ENCODE peak calls at places on chromosome 16, in six cellular contexts. One of them, this sample, is unnamed. For H3K9me3, the result is how much of the 10 kb centered on the place peaks cover.

GRCh38 chr16:46577988-46578579 is 43.1 kb downstream of the SHCBP1 start:
- DNase-seq in H1: no peak
- DNase-seq in effector memory CD4-positive, alpha-beta T cell: no peak
- DNase-seq in GM12878: no peak
- DNase-seq in osteoblast: no peak
- DNase-seq in neuronal stem cell: no peak
- DNase-seq in this sample: no peak

GRCh38 chr16:74756203-74756602 is 18.4 kb downstream of the FA2H start:
- DNase-seq in H1: no peak
- DNase-seq in effector memory CD4-positive, alpha-beta T cell: no peak
- DNase-seq in GM12878: no peak
- DNase-seq in osteoblast: no peak
- DNase-seq in neuronal stem cell: no peak
- DNase-seq in this sample: no peak

GRCh38 chr16:674968-675883 is at the start of gene RHBDL1:
- DNase-seq in H1: peak
- DNase-seq in effector memory CD4-positive, alpha-beta T cell: no peak
- DNase-seq in GM12878: no peak
- DNase-seq in osteoblast: peak
- DNase-seq in neuronal stem cell: no peak
- DNase-seq in this sample: peak

GRCh38 chr16:29857133-29857760 is 5.8 kb downstream of the CDIPT start:
- DNase-seq in H1: no peak
- DNase-seq in effector memory CD4-positive, alpha-beta T cell: no peak
- DNase-seq in GM12878: no peak
- DNase-seq in osteoblast: peak
- DNase-seq in neuronal stem cell: no peak
- DNase-seq in this sample: no peak

GRCh38 chr16:68553186-68553585 is 14.1 kb downstream of the ZFP90 start:
- DNase-seq in H1: no peak
- DNase-seq in effector memory CD4-positive, alpha-beta T cell: no peak
- DNase-seq in GM12878: no peak
- DNase-seq in osteoblast: no peak
- DNase-seq in neuronal stem cell: no peak
- DNase-seq in this sample: no peak

GRCh38 chr16:86661715-86662114 is 83.4 kb downstream of the FOXL1 start:
- DNase-seq in H1: no peak
- DNase-seq in effector memory CD4-positive, alpha-beta T cell: no peak
- DNase-seq in GM12878: no peak
- DNase-seq in osteoblast: no peak
- DNase-seq in neuronal stem cell: no peak
- DNase-seq in this sample: no peak

GRCh38 chr16:49924078-49924477 is 68.2 kb upstream of the ZNF423 start:
- DNase-seq in H1: no peak
- DNase-seq in effector memory CD4-positive, alpha-beta T cell: no peak
- DNase-seq in GM12878: peak
- DNase-seq in osteoblast: peak
- DNase-seq in neuronal stem cell: no peak
- DNase-seq in this sample: no peak

GRCh38 chr16:3118846-3119245 is 6.5 kb downstream of the ZNF205 start:
- DNase-seq in H1: no peak
- DNase-seq in effector memory CD4-positive, alpha-beta T cell: no peak
- DNase-seq in GM12878: no peak
- DNase-seq in osteoblast: peak
- DNase-seq in neuronal stem cell: no peak
- DNase-seq in this sample: no peak

GRCh38 chr16:27972500-27972899 is 91.0 kb downstream of the GSG1L start:
- DNase-seq in H1: peak
- DNase-seq in effector memory CD4-positive, alpha-beta T cell: no peak
- DNase-seq in GM12878: peak
- DNase-seq in osteoblast: peak
- DNase-seq in neuronal stem cell: peak
- DNase-seq in this sample: peak

GRCh38 chr16:11796227-11797165 is 562 bp downstream of the ZC3H7A start:
- DNase-seq in H1: peak
- DNase-seq in effector memory CD4-positive, alpha-beta T cell: no peak
- DNase-seq in GM12878: no peak
- DNase-seq in osteoblast: peak
- DNase-seq in neuronal stem cell: no peak
- DNase-seq in this sample: peak

DNA sequence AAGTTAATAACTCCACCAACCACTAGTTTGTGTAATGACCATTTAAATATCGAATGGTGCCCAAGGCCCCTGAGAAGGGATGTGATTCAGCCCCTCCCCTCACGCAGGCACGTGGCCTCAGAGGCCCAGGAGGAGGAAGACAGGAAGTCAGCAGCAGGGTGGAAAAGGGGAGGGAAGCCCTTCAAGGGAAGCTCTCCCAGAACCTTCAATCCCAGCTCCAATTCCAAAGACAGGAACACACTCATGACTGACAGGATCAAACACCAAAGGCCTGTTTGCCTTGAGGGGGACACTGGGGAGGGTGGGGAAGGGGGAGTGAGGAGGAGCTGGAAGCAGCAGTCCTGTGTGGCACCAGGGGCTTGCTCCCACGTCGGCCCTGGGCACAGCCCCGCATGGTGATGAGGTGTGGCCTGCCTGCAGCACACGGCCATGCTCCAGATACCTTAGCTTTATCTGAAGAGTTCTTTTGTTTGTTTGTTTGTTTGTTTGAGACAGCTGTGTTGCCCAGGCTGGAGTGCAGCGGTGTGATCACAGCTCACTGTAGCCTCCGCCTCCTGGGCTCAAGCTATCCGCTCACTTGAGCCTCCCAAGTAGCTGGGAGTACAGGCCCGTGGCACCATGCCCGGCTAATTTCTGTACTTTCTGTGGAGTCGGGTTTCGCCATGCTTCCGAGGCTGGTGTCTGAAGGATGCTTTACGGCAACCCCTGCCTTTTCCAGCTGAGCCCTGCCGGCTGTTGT is 105.0 kb downstream of the ZNF778 start:
- DNase-seq in H1: no peak
- DNase-seq in effector memory CD4-positive, alpha-beta T cell: no peak
- DNase-seq in GM12878: no peak
- DNase-seq in osteoblast: peak
- DNase-seq in neuronal stem cell: no peak
- DNase-seq in this sample: peak
- H3K9me3 ChIP-seq in H1: under half
- H3K9me3 ChIP-seq in effector memory CD4-positive, alpha-beta T cell: under half
- H3K9me3 ChIP-seq in GM12878: under half
- H3K9me3 ChIP-seq in osteoblast: under half
- H3K9me3 ChIP-seq in neuronal stem cell: under half
- H3K9me3 ChIP-seq in this sample: under half

DNA sequence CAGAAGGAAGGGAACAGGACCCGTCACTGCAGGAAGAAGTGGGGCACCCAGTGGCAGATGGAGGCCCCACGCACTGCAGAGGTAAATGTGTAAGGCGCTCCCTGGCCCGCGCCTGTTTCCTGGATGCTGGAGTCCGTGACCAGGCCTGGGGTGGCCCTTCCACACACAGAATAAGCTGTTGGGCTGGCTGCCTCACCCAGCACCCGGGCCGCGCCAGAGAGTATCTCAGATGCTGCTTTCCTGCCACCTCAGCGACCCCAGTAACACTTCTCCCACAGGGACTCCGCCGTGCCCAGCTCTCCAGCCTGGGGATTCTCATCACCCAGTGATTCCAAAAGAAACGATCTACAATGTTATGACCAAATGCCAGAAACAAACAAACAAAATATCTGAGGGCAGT is 1993.1 kb downstream of the TP53TG3F start:
- DNase-seq in H1: no peak
- DNase-seq in effector memory CD4-positive, alpha-beta T cell: no peak
- DNase-seq in GM12878: no peak
- DNase-seq in osteoblast: no peak
- DNase-seq in neuronal stem cell: no peak
- DNase-seq in this sample: no peak
- H3K9me3 ChIP-seq in H1: half or more
- H3K9me3 ChIP-seq in effector memory CD4-positive, alpha-beta T cell: under half
- H3K9me3 ChIP-seq in GM12878: under half
- H3K9me3 ChIP-seq in osteoblast: under half
- H3K9me3 ChIP-seq in neuronal stem cell: half or more
- H3K9me3 ChIP-seq in this sample: under half

GRCh38 chr16:59754854-59755253 is 1020.7 kb upstream of the GOT2 start:
- DNase-seq in H1: no peak
- DNase-seq in effector memory CD4-positive, alpha-beta T cell: no peak
- DNase-seq in GM12878: no peak
- DNase-seq in osteoblast: no peak
- DNase-seq in neuronal stem cell: no peak
- DNase-seq in this sample: no peak

GRCh38 chr16:59758848-59759247 is 1024.7 kb upstream of the GOT2 start:
- DNase-seq in H1: no peak
- DNase-seq in effector memory CD4-positive, alpha-beta T cell: no peak
- DNase-seq in GM12878: no peak
- DNase-seq in osteoblast: no peak
- DNase-seq in neuronal stem cell: no peak
- DNase-seq in this sample: no peak
- H3K9me3 ChIP-seq in H1: under half
- H3K9me3 ChIP-seq in effector memory CD4-positive, alpha-beta T cell: under half
- H3K9me3 ChIP-seq in GM12878: under half
- H3K9me3 ChIP-seq in osteoblast: under half
- H3K9me3 ChIP-seq in neuronal stem cell: under half
- H3K9me3 ChIP-seq in this sample: under half

GRCh38 chr16:48591976-48592375 is 18.0 kb downstream of the N4BP1 start:
- DNase-seq in H1: no peak
- DNase-seq in effector memory CD4-positive, alpha-beta T cell: no peak
- DNase-seq in GM12878: no peak
- DNase-seq in osteoblast: no peak
- DNase-seq in neuronal stem cell: no peak
- DNase-seq in this sample: no peak

GRCh38 chr16:48596326-48596725 is 13.7 kb downstream of the N4BP1 start:
- DNase-seq in H1: no peak
- DNase-seq in effector memory CD4-positive, alpha-beta T cell: no peak
- DNase-seq in GM12878: no peak
- DNase-seq in osteoblast: no peak
- DNase-seq in neuronal stem cell: no peak
- DNase-seq in this sample: no peak

GRCh38 chr16:48590476-48590875 is 19.5 kb downstream of the N4BP1 start:
- DNase-seq in H1: no peak
- DNase-seq in effector memory CD4-positive, alpha-beta T cell: no peak
- DNase-seq in GM12878: no peak
- DNase-seq in osteoblast: no peak
- DNase-seq in neuronal stem cell: no peak
- DNase-seq in this sample: no peak

GRCh38 chr16:48597563-48598392 is 12.2 kb downstream of the N4BP1 start:
- DNase-seq in H1: no peak
- DNase-seq in effector memory CD4-positive, alpha-beta T cell: no peak
- DNase-seq in GM12878: no peak
- DNase-seq in osteoblast: peak
- DNase-seq in neuronal stem cell: no peak
- DNase-seq in this sample: no peak

DNA sequence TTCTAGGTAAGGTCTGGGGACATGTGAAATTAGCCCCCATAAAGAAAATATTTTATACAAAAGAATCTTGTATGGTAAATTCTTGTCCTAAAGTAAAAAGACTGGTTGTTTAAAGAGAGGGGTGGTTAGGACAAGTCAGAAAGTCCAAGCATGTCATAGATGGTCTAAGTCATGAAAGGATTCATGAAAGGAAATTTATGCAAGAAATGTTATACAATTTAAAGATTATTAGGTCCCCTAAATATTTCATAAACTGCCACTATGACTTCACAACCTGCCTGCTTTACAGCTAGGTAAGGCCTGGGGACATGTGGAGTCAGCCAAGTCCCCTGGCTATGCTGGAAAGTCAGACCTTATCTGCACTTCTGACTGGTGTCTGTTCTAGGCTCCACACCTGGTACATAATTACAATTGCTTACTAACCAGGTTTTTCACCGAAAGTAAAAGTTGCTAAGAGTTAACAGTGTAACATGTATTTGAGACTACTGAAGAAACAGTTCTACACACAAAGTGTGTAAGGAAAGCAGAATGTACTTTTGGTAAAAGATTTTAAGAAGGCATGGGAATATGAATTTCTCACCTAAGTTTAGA is 17.0 kb downstream of the N4BP1 start:
- DNase-seq in H1: no peak
- DNase-seq in effector memory CD4-positive, alpha-beta T cell: no peak
- DNase-seq in GM12878: no peak
- DNase-seq in osteoblast: no peak
- DNase-seq in neuronal stem cell: no peak
- DNase-seq in this sample: no peak
- H3K9me3 ChIP-seq in H1: under half
- H3K9me3 ChIP-seq in effector memory CD4-positive, alpha-beta T cell: under half
- H3K9me3 ChIP-seq in GM12878: under half
- H3K9me3 ChIP-seq in osteoblast: under half
- H3K9me3 ChIP-seq in neuronal stem cell: under half
- H3K9me3 ChIP-seq in this sample: under half

This sample was measured in thyroid gland.